ENCODE peak calls at places on chromosome 14, in six cellular contexts. K is IMR-90, U is neuronal stem cell, R is mesendoderm, O is H9, G is mesenchymal stem cell. W is an unnamed sample.

GRCh38 chr14:44897844-44898151 is 63.9 kb downstream of the KLHL28 start:
- DNase-seq in G (peak; percentile 70), R (no peak), U (no peak), O (no peak), K (peak; percentile 41), W (no peak)

GRCh38 chr14:93824518-93825234 is 36.4 kb upstream of the PRIMA1 start:
- DNase-seq in R (no peak), U (no peak), K (no peak), O (no peak), G (no peak), W (no peak)

GRCh38 chr14:74852922-74853530 is 22.9 kb downstream of the PROX2 start:
- DNase-seq in K (peak; percentile 84), R (no peak), G (peak; percentile 37), O (no peak), U (no peak), W (no peak)

GRCh38 chr14:29798078-29798477 is 129.6 kb downstream of the PRKD1 start:
- DNase-seq in U (no peak), O (no peak), G (no peak), R (no peak), K (no peak), W (no peak)

GRCh38 chr14:68800361-68800760 is 7.5 kb upstream of the ZFP36L1 start:
- DNase-seq in U (no peak), O (no peak), G (peak; percentile 54), K (no peak), R (no peak), W (no peak)

GRCh38 chr14:74019408-74019714 is 212 bp downstream of the BBOF1 start:
- DNase-seq in R (no peak), K (no peak), U (no peak), O (no peak), G (no peak), W (no peak)

GRCh38 chr14:56894591-56894991 is 84.3 kb upstream of the OTX2 start:
- DNase-seq in G (no peak), K (no peak), R (peak; percentile 58), U (no peak), O (peak; percentile 59), W (no peak)

GRCh38 chr14:91957876-91958313 is 10.4 kb upstream of the FBLN5 start:
- DNase-seq in R (no peak), G (no peak), U (no peak), O (no peak), K (no peak), W (no peak)

GRCh38 chr14:66009104-66009503 is 477.1 kb upstream of the CCDC196 start:
- DNase-seq in O (no peak), U (peak; percentile 11), G (peak; percentile 91), K (peak; percentile 12), R (peak; percentile 94), W (no peak)

GRCh38 chr14:25308244-25308643 is 258.3 kb upstream of the STXBP6 start:
- DNase-seq in U (no peak), K (no peak), O (peak; percentile 75), G (no peak), R (peak; percentile 85), W (peak; percentile 15)

GRCh38 chr14:72916174-72916573 is 10.1 kb upstream of the DCAF4 start:
- DNase-seq in R (no peak), U (no peak), K (peak; percentile 20), G (no peak), O (no peak), W (no peak)

GRCh38 chr14:71918955-71919354 is 13.3 kb upstream of the RGS6 start:
- DNase-seq in G (no peak), R (peak; percentile 79), U (peak; percentile 24), O (peak; percentile 60), K (no peak), W (no peak)

GRCh38 chr14:28058012-28058296 is 708.6 kb upstream of the FOXG1 start:
- DNase-seq in K (no peak), U (no peak), G (no peak), R (no peak), O (no peak), W (no peak)

GRCh38 chr14:51862839-51863235 is 2.4 kb downstream of the GNG2 start:
- DNase-seq in G (no peak), K (peak; percentile 27), U (no peak), R (no peak), O (no peak), W (no peak)

GRCh38 chr14:101183376-101184103 is 280.0 kb upstream of the RTL1 start:
- DNase-seq in U (peak; percentile 65), K (no peak), G (no peak), R (peak; percentile 86), O (peak; percentile 85), W (peak; percentile 15)

GRCh38 chr14:77910506-77910905 is 110.6 kb downstream of the ADCK1 start:
- DNase-seq in U (no peak), G (no peak), R (no peak), K (no peak), O (no peak), W (no peak)

GRCh38 chr14:71933026-71933587 is 878 bp downstream of the RGS6 start:
- DNase-seq in O (peak; percentile 51), U (peak; percentile 17), K (no peak), R (peak; percentile 61), G (no peak), W (no peak)

GRCh38 chr14:73338551-73338950 is 101.2 kb downstream of the PAPLN start:
- DNase-seq in K (no peak), U (no peak), R (no peak), O (no peak), G (no peak), W (no peak)

GRCh38 chr14:93898081-93898611 is 29.0 kb upstream of the FAM181A start:
- DNase-seq in R (no peak), G (no peak), U (no peak), K (no peak), O (no peak), W (no peak)

GRCh38 chr14:73896521-73896920 is 9.9 kb downstream of the ZNF410 start:
- DNase-seq in K (peak; percentile 26), R (no peak), U (no peak), G (no peak), O (no peak), W (no peak)

GRCh38 chr14:26363689-26364088 is 234.1 kb downstream of the NOVA1 start:
- DNase-seq in R (no peak), U (no peak), O (no peak), K (no peak), G (no peak), W (no peak)

GRCh38 chr14:90773705-90774104 is 42.5 kb downstream of the TTC7B start:
- DNase-seq in K (no peak), O (no peak), U (no peak), R (no peak), G (no peak), W (no peak)

GRCh38 chr14:90774316-90774715 is 41.9 kb downstream of the TTC7B start:
- DNase-seq in O (no peak), K (no peak), R (no peak), G (no peak), U (no peak), W (no peak)

GRCh38 chr14:90775441-90775840 is 40.8 kb downstream of the TTC7B start:
- DNase-seq in O (no peak), U (no peak), R (no peak), G (no peak), K (no peak), W (no peak)

GRCh38 chr14:90777358-90777757 is 38.9 kb downstream of the TTC7B start:
- DNase-seq in U (no peak), O (no peak), R (no peak), K (no peak), G (no peak), W (no peak)

DNA sequence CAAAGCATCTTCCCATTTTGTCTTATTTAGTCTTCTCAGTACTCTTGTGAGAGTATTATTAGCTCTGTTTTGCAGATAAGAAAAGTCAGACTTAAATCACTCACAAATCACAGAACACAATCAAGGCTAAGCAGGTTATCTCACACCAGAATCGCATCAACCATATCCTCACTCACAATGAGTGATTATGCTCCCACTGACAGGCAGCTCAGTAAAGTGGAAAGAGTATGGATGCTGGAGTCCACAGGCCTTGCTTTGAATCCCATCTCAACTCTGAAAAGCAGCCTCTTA is 43.1 kb downstream of the TTC7B start:
- DNase-seq in O (no peak), K (no peak), R (no peak), U (no peak), G (no peak), W (no peak)
- H3K23ac ChIP-seq in O (no peak overlapping the region), K (no peak overlapping the region), R (no peak overlapping the region), U (no peak overlapping the region), G (no peak overlapping the region), W (no peak overlapping the region)

GRCh38 chr14:102994689-102995088 is 62.7 kb downstream of the CDC42BPB start:
- DNase-seq in G (no peak), U (no peak), R (no peak), O (no peak), K (no peak), W (no peak)
- H3K23ac ChIP-seq in G (no peak overlapping the region), U (no peak overlapping the region), R (no peak overlapping the region), O (no peak overlapping the region), K (no peak overlapping the region), W (no peak overlapping the region)

DNA sequence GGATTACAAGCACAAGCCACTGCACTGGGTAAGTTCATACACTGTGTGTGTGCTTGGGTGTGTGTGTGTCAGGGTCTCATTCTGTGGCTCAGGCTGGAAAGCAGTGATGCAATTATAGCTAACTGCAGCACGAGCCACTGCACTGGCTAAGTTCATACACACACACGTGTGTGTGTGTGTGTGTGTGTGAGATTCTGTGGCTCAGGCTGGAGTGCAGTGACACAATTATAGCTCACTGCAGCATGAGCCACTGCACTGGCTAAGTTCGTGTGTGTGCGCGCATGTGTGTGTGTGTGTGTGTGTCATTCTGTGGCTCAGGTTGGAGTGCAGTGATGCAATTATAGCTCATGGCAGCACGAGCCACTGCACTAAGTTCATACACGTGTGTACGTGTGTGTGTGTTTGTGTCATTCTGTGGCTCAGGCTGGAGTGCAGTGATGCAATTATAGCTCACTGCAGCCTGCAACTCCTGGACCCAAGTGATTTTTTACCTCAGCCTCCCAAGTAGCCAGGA is 85.4 kb downstream of the HECTD1 start:
- DNase-seq in O (no peak), K (peak; percentile 23), R (no peak), U (no peak), G (peak; percentile 36), W (no peak)
- H3K23ac ChIP-seq in O (no peak overlapping the region), K (no peak overlapping the region), R (no peak overlapping the region), U (peak overlapping the region; percentile 85), G (no peak overlapping the region), W (no peak overlapping the region)

GRCh38 chr14:55553791-55554190 is 26.2 kb upstream of the KTN1 start:
- DNase-seq in O (no peak), K (no peak), G (no peak), R (no peak), U (no peak), W (no peak)
- H3K23ac ChIP-seq in O (no peak overlapping the region), K (peak overlapping the region; percentile 20), G (no peak overlapping the region), R (no peak overlapping the region), U (no peak overlapping the region), W (no peak overlapping the region)

DNA sequence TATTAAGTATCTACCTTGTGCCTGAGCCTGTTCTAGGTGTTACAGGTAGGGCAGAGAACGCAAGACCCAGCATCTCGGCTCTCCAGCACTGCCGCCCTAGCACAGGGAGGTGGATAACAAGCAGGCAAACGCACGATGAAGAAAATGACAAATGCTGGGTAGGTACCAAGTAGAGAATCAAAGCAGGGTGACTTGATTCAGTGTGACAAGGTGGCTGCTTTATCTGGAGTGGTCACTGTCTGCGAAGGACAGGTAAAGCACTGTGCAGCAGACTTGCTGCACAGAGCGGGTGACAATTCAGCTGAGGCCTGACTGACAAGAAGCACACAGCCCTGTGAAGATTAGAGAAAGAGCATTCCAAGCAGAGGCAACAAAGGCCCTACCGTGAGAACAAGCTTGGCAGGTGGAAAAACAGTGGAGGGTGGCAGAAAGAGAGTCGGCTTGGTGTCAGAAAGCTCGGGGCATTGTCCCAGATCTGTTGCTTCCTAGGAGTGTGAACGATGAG is 12.9 kb downstream of the PRKCH start:
- DNase-seq in R (no peak), U (no peak), O (no peak), K (no peak), G (no peak), W (no peak)
- H3K23ac ChIP-seq in R (no peak overlapping the region), U (no peak overlapping the region), O (no peak overlapping the region), K (no peak overlapping the region), G (no peak overlapping the region), W (no peak overlapping the region)

W was measured in H1.